ENCODE peak calls at places on chromosome 13, in four cellular contexts. X, P, W and U are unnamed samples.

GRCh38 chr13:51684076-51684475 is 99.8 kb downstream of the WDFY2 start:
- DNase-seq in X (no peak), P (no peak), W (peak; percentile 49), U (no peak)

GRCh38 chr13:97249093-97249787 is 27.1 kb downstream of the MBNL2 start:
- DNase-seq in X (no peak), P (no peak), W (no peak), U (no peak)

GRCh38 chr13:106867249-106867648 is 299.3 kb upstream of the ARGLU1 start:
- DNase-seq in X (no peak), P (no peak), W (no peak), U (no peak)

GRCh38 chr13:111122056-111122455 is 6.9 kb downstream of the ARHGEF7 start:
- DNase-seq in X (no peak), P (no peak), W (peak; percentile 59), U (no peak)

GRCh38 chr13:41791056-41791455 is 169.9 kb downstream of the VWA8 start:
- DNase-seq in X (no peak), P (no peak), W (peak; percentile 24), U (no peak)

GRCh38 chr13:21925720-21926119 is 254.8 kb downstream of the FGF9 start:
- DNase-seq in X (peak; percentile 61), P (peak; percentile 68), W (no peak), U (no peak)

GRCh38 chr13:44768233-44768632 is 192.1 kb upstream of the TSC22D1 start:
- DNase-seq in X (no peak), P (no peak), W (no peak), U (no peak)

GRCh38 chr13:23567792-23568480 is 2.3 kb upstream of the TNFRSF19 start:
- DNase-seq in X (peak; percentile 27), P (no peak), W (no peak), U (no peak)

GRCh38 chr13:100662470-100663211 is 12.0 kb downstream of the TMTC4 start:
- DNase-seq in X (no peak), P (no peak), W (no peak), U (no peak)

GRCh38 chr13:25752957-25753540 is 298.8 kb downstream of the SHISA2 start:
- DNase-seq in X (no peak), P (peak; percentile 8), W (peak; percentile 36), U (no peak)

GRCh38 chr13:107531816-107532215 is 683.5 kb downstream of the LIG4 start:
- DNase-seq in X (no peak), P (no peak), W (no peak), U (no peak)

GRCh38 chr13:22173605-22174004 is 502.7 kb downstream of the FGF9 start:
- DNase-seq in X (no peak), P (no peak), W (peak; percentile 90), U (no peak)

GRCh38 chr13:49288458-49288857 is 40.7 kb downstream of the CDADC1 start:
- DNase-seq in X (no peak), P (no peak), W (no peak), U (no peak)

GRCh38 chr13:84446972-84447700 is 564.9 kb upstream of the SLITRK1 start:
- DNase-seq in X (no peak), P (no peak), W (no peak), U (no peak)

GRCh38 chr13:59356607-59357006 is 807.1 kb downstream of the DIAPH3 start:
- DNase-seq in X (no peak), P (peak; percentile 1), W (peak; percentile 37), U (no peak)

GRCh38 chr13:90302113-90302512 is 1045.4 kb upstream of the MIR17HG start:
- DNase-seq in X (no peak), P (no peak), W (peak; percentile 10), U (no peak)

GRCh38 chr13:29006359-29006850 is 186.3 kb downstream of the MTUS2 start:
- DNase-seq in X (no peak), P (no peak), W (no peak), U (no peak)

GRCh38 chr13:27620377-27621115 is at the start of gene LNX2:
- DNase-seq in X (peak; percentile 98), P (peak; percentile 97), W (peak; percentile 95), U (peak; percentile 98)

GRCh38 chr13:51000576-51001260 is 91.1 kb downstream of the RNASEH2B start:
- DNase-seq in X (no peak), P (no peak), W (peak; percentile 42), U (no peak)

GRCh38 chr13:99467764-99468163 is 33.5 kb upstream of the TM9SF2 start:
- DNase-seq in X (no peak), P (peak; percentile 6), W (peak; percentile 77), U (no peak)

GRCh38 chr13:40974460-40975407 is 44.4 kb downstream of the ELF1 start:
- DNase-seq in X (peak; percentile 35), P (peak; percentile 90), W (peak; percentile 66), U (no peak)

GRCh38 chr13:73934215-73934623 is 200.0 kb downstream of the KLF12 start:
- DNase-seq in X (no peak), P (no peak), W (peak; percentile 43), U (no peak)
- H3K27ac ChIP-seq in X (no peak overlapping the region), P (no peak overlapping the region), W (no peak overlapping the region), U (no peak overlapping the region)

DNA sequence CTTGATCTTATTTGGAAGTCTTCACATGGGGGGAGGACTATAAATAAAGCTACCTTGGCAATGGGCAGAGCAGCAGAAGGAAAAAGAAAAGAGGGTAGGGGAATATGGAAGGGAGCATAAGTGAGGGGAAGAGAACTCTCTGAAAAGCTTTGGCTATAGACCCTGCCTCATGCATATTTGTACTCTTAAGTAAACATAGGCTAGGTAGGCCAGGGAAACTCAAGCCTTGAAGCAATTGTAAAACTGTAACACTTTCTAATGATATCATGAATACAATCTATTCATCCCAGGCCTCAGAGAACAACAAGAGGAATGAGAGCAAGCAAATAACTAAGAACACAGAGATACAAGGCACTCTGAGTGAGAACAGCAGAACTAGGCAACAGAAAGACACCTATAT is 20.4 kb downstream of the MYCBP2 start:
- DNase-seq in X (no peak), P (no peak), W (no peak), U (no peak)
- H3K27ac ChIP-seq in X (no peak overlapping the region), P (no peak overlapping the region), W (no peak overlapping the region), U (no peak overlapping the region)

GRCh38 chr13:57212989-57213388 is 46.0 kb downstream of the PRR20E start:
- DNase-seq in X (no peak), P (no peak), W (no peak), U (no peak)
- H3K27ac ChIP-seq in X (no peak overlapping the region), P (no peak overlapping the region), W (no peak overlapping the region), U (no peak overlapping the region)

DNA sequence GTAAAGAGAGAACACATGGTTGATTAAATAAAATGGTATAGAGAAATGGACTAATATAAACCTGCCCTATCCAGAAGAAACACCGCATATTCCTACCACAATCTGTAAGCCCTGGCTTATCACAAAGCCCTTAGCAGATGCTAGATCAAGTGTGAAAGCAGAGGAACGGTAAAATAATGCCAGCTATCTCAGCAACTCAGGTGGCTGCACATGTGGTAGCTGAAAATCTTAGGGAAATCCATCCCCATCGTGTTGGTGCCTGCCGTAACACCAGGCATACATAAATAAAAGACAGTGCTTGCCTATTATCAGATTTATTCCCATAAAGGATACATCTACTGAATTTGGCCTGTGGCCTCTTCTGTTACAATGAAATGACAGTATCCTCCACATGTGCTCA is 304.1 kb upstream of the MAB21L1 start:
- DNase-seq in X (no peak), P (no peak), W (no peak), U (no peak)
- H3K27ac ChIP-seq in X (no peak overlapping the region), P (no peak overlapping the region), W (no peak overlapping the region), U (no peak overlapping the region)

DNA sequence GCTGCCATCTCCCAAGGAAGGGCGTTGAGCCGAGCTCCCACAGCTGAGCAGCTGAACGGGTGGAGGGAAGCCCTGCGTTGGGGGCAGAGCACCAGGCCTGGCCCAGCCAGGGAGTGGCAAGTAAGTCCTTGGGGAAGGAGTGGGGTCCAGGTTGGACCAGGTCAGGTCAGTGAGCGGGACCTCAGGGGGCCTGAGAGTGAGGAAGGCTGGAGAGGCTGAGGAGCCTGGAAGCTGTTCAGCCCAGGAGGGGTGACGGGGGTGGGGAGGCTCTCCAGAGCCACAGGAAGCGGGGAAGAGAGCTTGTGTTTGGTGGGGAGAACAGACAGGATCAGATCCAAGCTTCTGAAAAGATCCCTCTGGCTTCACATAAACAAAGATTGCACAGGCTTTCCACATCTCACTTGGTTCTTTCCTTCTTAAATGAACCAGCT is 55.4 kb upstream of the ATP12A start:
- DNase-seq in X (no peak), P (no peak), W (no peak), U (no peak)
- H3K27ac ChIP-seq in X (no peak overlapping the region), P (no peak overlapping the region), W (peak overlapping the region; percentile 3), U (no peak overlapping the region)

GRCh38 chr13:33348366-33348765 is 62.8 kb upstream of the STARD13 start:
- DNase-seq in X (no peak), P (no peak), W (peak; percentile 85), U (no peak)

GRCh38 chr13:33347866-33348265 is 62.3 kb upstream of the STARD13 start:
- DNase-seq in X (no peak), P (no peak), W (no peak), U (peak; percentile 21)

GRCh38 chr13:33351324-33351723 is 65.8 kb upstream of the STARD13 start:
- DNase-seq in X (no peak), P (peak; percentile 28), W (peak; percentile 64), U (no peak)

GRCh38 chr13:33349996-33350826 is 64.7 kb upstream of the STARD13 start:
- DNase-seq in X (peak; percentile 32), P (peak; percentile 38), W (peak; percentile 39), U (no peak)

GRCh38 chr13:33349314-33349995 is 63.9 kb upstream of the STARD13 start:
- DNase-seq in X (peak; percentile 47), P (no peak), W (no peak), U (no peak)
- H3K27ac ChIP-seq in X (no peak overlapping the region), P (peak overlapping the region; percentile 44), W (peak overlapping the region; percentile 95), U (peak overlapping the region; percentile 74)

DNA sequence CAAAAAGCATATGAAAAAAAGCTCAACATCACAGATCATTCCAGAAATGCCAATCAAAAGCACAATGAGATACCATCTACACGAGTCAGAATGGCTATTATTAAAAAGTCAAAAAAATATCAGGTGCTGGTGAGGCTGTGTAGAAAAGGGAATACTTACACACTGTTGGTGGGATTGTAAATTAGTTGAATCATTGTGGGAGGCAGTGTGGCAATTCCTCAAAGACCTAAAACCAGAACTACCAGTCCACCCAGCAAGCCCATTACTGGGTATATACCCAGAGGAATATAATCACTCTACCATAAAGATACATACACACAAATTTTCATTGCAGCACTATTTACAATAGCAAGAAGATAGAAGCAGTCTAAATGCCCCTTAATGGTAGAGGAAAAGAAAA is 529.9 kb downstream of the SLITRK1 start:
- DNase-seq in X (no peak), P (no peak), W (no peak), U (no peak)
- H3K27ac ChIP-seq in X (no peak overlapping the region), P (no peak overlapping the region), W (no peak overlapping the region), U (no peak overlapping the region)